ENCODE peak calls at places on chromosomes 13 and 19, in ten cellular contexts. L is BJ, S is NB4, N is astrocyte of the cerebellum, R is mucosa of descending colon, E is AG10803, P is IMR-90, A is endothelial cell, V is fibroblast of lung, C is cardiac fibroblast. B is an unnamed sample.

GRCh38 chr13:46552888-46553520 is at the start of gene LRCH1:
- DNase-seq in L (no peak), A (peak), S (peak), N (peak), C (peak), R (peak), P (peak), E (peak), V (peak), B (peak)

GRCh38 chr13:23871616-23872220 is 17.5 kb downstream of the MIPEP start:
- DNase-seq in E (peak), N (peak), S (peak), A (no peak), L (no peak), V (peak), P (peak), R (no peak), C (peak), B (no peak)

GRCh38 chr19:18606281-18607221 is at the start of gene CRLF1:
- DNase-seq in S (no peak), E (no peak), L (no peak), A (no peak), C (no peak), V (no peak), R (no peak), N (no peak), P (no peak), B (no peak)

GRCh38 chr19:4449826-4450075 is 7.8 kb downstream of the UBXN6 start:
- DNase-seq in R (no peak), N (no peak), A (no peak), P (no peak), C (no peak), E (no peak), V (no peak), S (no peak), L (no peak), B (no peak)

GRCh38 chr13:74443623-74444022 is 309.4 kb upstream of the KLF12 start:
- DNase-seq in V (peak), P (peak), A (no peak), L (peak), S (no peak), N (peak), R (no peak), C (peak), E (peak), B (no peak)

GRCh38 chr13:103640617-103641016 is 574.4 kb upstream of the SLC10A2 start:
- DNase-seq in P (no peak), R (no peak), S (no peak), N (no peak), A (no peak), V (no peak), C (no peak), L (no peak), E (no peak), B (no peak)

GRCh38 chr13:20960663-20961309 is 58.2 kb upstream of the XPO4 start:
- DNase-seq in R (no peak), P (no peak), E (no peak), A (no peak), V (no peak), C (no peak), L (no peak), S (peak), N (no peak), B (no peak)

GRCh38 chr19:6126335-6126974 is 9.0 kb upstream of the ACSBG2 start:
- DNase-seq in N (peak), P (peak), L (no peak), S (peak), V (peak), C (peak), A (no peak), E (peak), R (no peak), B (no peak)

GRCh38 chr19:17076539-17076919 is 952 bp downstream of the MYO9B start:
- DNase-seq in C (no peak), P (no peak), L (no peak), A (peak), E (peak), S (peak), N (no peak), V (no peak), R (no peak), B (no peak)

GRCh38 chr13:84400711-84401110 is 518.4 kb upstream of the SLITRK1 start:
- DNase-seq in P (peak), N (peak), S (no peak), V (peak), E (peak), A (no peak), L (peak), C (peak), R (no peak), B (no peak)

GRCh38 chr13:93875527-93875926 is 604.0 kb downstream of the DCT start:
- DNase-seq in N (peak), S (no peak), A (no peak), V (peak), L (no peak), E (peak), R (no peak), C (peak), P (peak), B (no peak)

GRCh38 chr13:97971519-97971918 is 18.0 kb downstream of the IPO5 start:
- DNase-seq in S (no peak), N (no peak), L (no peak), A (no peak), P (no peak), C (no peak), E (no peak), V (no peak), R (no peak), B (no peak)

GRCh38 chr19:46426035-46426505 is 2.7 kb downstream of the PNMA8C start:
- DNase-seq in S (no peak), C (no peak), V (peak), N (no peak), L (no peak), E (no peak), A (no peak), P (no peak), R (no peak), B (peak)

GRCh38 chr13:110509971-110510786 is 51.3 kb downstream of the RAB20 start:
- DNase-seq in A (no peak), C (no peak), L (no peak), P (peak), E (peak), V (no peak), S (peak), N (no peak), R (peak), B (no peak)

GRCh38 chr13:73603646-73604045 is 530.6 kb downstream of the KLF12 start:
- DNase-seq in N (no peak), P (no peak), A (no peak), R (no peak), V (no peak), S (no peak), E (no peak), C (no peak), L (no peak), B (no peak)

GRCh38 chr19:43636121-43636683 is 3.4 kb downstream of the CADM4 start:
- DNase-seq in P (no peak), C (no peak), R (no peak), S (no peak), N (no peak), L (no peak), E (no peak), V (peak), A (no peak), B (no peak)

GRCh38 chr19:5086725-5087439 is 118.0 kb downstream of the KDM4B start:
- DNase-seq in R (no peak), S (no peak), P (no peak), V (no peak), N (no peak), A (no peak), E (no peak), C (no peak), L (no peak), B (peak)

GRCh38 chr19:13842294-13843103 is 34.4 kb upstream of the NANOS3 start:
- DNase-seq in L (no peak), V (peak), R (peak), C (peak), S (peak), E (peak), A (peak), N (no peak), P (peak), B (peak)

GRCh38 chr13:19267746-19268145 is 86.1 kb upstream of the TUBA3C start:
- DNase-seq in P (no peak), L (no peak), V (no peak), S (no peak), R (no peak), N (no peak), E (no peak), C (no peak), A (no peak), B (no peak)

GRCh38 chr19:41479757-41480191 is 36.8 kb downstream of the ERICH4 start:
- DNase-seq in R (no peak), V (no peak), P (no peak), S (peak), L (no peak), C (peak), N (no peak), E (no peak), A (no peak), B (no peak)

GRCh38 chr13:44815507-44816074 is 173.7 kb downstream of the NUFIP1 start:
- DNase-seq in L (peak), E (peak), R (no peak), C (peak), S (peak), A (no peak), P (peak), N (peak), V (peak), B (no peak)

GRCh38 chr13:50672025-50672424 is 171.5 kb downstream of the DLEU7 start:
- DNase-seq in N (no peak), L (no peak), P (no peak), V (no peak), R (no peak), S (peak), C (no peak), E (peak), A (no peak), B (no peak)

GRCh38 chr13:100808330-100808729 is 133.7 kb upstream of the TMTC4 start:
- DNase-seq in R (no peak), V (no peak), S (no peak), L (no peak), C (no peak), E (no peak), P (no peak), N (no peak), A (no peak), B (no peak)

GRCh38 chr13:34867590-34867989 is 74.5 kb upstream of the NBEA start:
- DNase-seq in L (no peak), V (peak), P (peak), N (peak), S (no peak), A (no peak), E (peak), R (no peak), C (peak), B (no peak)

GRCh38 chr19:5028229-5028886 is 59.4 kb downstream of the KDM4B start:
- DNase-seq in R (no peak), L (no peak), P (no peak), A (no peak), C (no peak), V (no peak), E (no peak), N (no peak), S (no peak), B (no peak)

GRCh38 chr19:46607441-46607841 is 6.3 kb downstream of the CALM3 start:
- DNase-seq in N (no peak), R (no peak), V (no peak), S (peak), P (no peak), C (no peak), L (no peak), E (no peak), A (no peak), B (no peak)

GRCh38 chr19:17334414-17335409 is at the start of gene ANO8:
- DNase-seq in N (peak), A (peak), C (peak), P (peak), R (peak), L (peak), E (peak), S (peak), V (peak), B (peak)

GRCh38 chr13:110348309-110348625 is 41.2 kb downstream of the COL4A2 start:
- DNase-seq in L (no peak), V (no peak), C (no peak), E (no peak), P (no peak), A (no peak), R (no peak), S (no peak), N (no peak), B (no peak)

GRCh38 chr19:27776020-27776419 is 1436.9 kb downstream of the UQCRFS1 start:
- DNase-seq in S (peak), L (no peak), P (peak), V (peak), C (peak), R (no peak), N (no peak), A (no peak), E (peak), B (peak)

GRCh38 chr13:40064154-40064713 is 408.8 kb downstream of the COG6 start:
- DNase-seq in L (no peak), C (no peak), N (no peak), A (no peak), V (no peak), S (no peak), E (peak), R (no peak), P (no peak), B (no peak)

GRCh38 chr19:12880551-12881171 is 588 bp downstream of the DNASE2 start:
- DNase-seq in R (peak), E (no peak), V (peak), S (peak), C (peak), A (peak), P (peak), N (no peak), L (no peak), B (peak)

GRCh38 chr19:16330811-16331690 is 6.4 kb downstream of the KLF2 start:
- DNase-seq in S (no peak), E (no peak), A (no peak), L (no peak), V (no peak), R (no peak), P (no peak), C (no peak), N (no peak), B (no peak)

GRCh38 chr19:53172892-53173291 is 14.0 kb upstream of the ZNF347 start:
- DNase-seq in E (no peak), S (no peak), V (peak), A (no peak), P (peak), L (no peak), R (no peak), N (no peak), C (peak), B (no peak)

GRCh38 chr13:114004416-114005205 is 30.7 kb upstream of the C13orf46 start:
- DNase-seq in P (peak), C (peak), E (no peak), A (no peak), S (no peak), R (peak), V (peak), L (no peak), N (no peak), B (no peak)

GRCh38 chr13:107866007-107866665 is 349.2 kb downstream of the LIG4 start:
- DNase-seq in R (peak), S (no peak), P (peak), N (no peak), L (no peak), A (peak), V (peak), E (peak), C (peak), B (peak)

GRCh38 chr13:71079638-71080037 is 787.4 kb downstream of the DACH1 start:
- DNase-seq in R (no peak), N (peak), S (no peak), A (no peak), C (no peak), P (no peak), E (no peak), L (no peak), V (peak), B (no peak)

GRCh38 chr19:679418-680286 is 3.5 kb downstream of the FSTL3 start:
- DNase-seq in P (peak), C (peak), A (peak), R (peak), L (no peak), V (peak), S (peak), N (peak), E (peak), B (peak)

GRCh38 chr19:678791-679388 is 2.7 kb downstream of the FSTL3 start:
- DNase-seq in C (no peak), R (no peak), L (no peak), S (no peak), P (no peak), N (no peak), A (no peak), V (no peak), E (no peak), B (peak)

GRCh38 chr19:681638-682037 is 5.4 kb downstream of the FSTL3 start:
- DNase-seq in E (no peak), N (no peak), L (no peak), V (no peak), C (no peak), P (no peak), A (no peak), S (peak), R (no peak), B (no peak)

GRCh38 chr19:681029-681626 is 4.9 kb downstream of the FSTL3 start:
- DNase-seq in P (no peak), L (no peak), R (peak), C (peak), A (peak), E (no peak), V (no peak), S (no peak), N (no peak), B (peak)

GRCh38 chr19:680287-681028 is 4.3 kb downstream of the FSTL3 start:
- DNase-seq in C (peak), V (peak), R (peak), L (peak), E (peak), P (peak), A (peak), S (peak), N (peak), B (peak)
- TF ChIP-seq CTCF in C (no peak), V (peak), R (peak), L (peak), E (peak), P (peak), A (no peak), S (peak), N (no peak), B (peak)

GRCh38 chr19:48444129-48444932 is 1.5 kb upstream of the GRWD1 start:
- DNase-seq in V (no peak), R (no peak), L (no peak), N (no peak), A (no peak), C (no peak), P (no peak), E (no peak), S (peak), B (peak)

GRCh38 chr19:48444933-48445194 is 919 bp upstream of the GRWD1 start:
- DNase-seq in R (no peak), N (no peak), S (no peak), E (no peak), V (no peak), A (no peak), C (peak), P (no peak), L (no peak), B (no peak)

GRCh38 chr19:48445606-48446481 is at the start of gene GRWD1:
- DNase-seq in P (peak), N (peak), L (peak), A (peak), R (peak), C (peak), V (peak), E (peak), S (peak), B (peak)

GRCh38 chr19:48446579-48446978 is 796 bp downstream of the GRWD1 start:
- DNase-seq in N (no peak), C (no peak), P (no peak), A (no peak), E (no peak), R (no peak), V (no peak), L (no peak), S (no peak), B (no peak)

GRCh38 chr19:48445256-48445605 is 552 bp upstream of the GRWD1 start:
- DNase-seq in E (peak), P (peak), V (peak), L (peak), N (peak), R (no peak), C (peak), A (peak), S (peak), B (no peak)
- TF ChIP-seq CTCF in E (peak), P (peak), V (peak), L (peak), N (peak), R (no peak), C (peak), A (no peak), S (peak), B (peak)

GRCh38 chr19:50344661-50345318 is 15.6 kb upstream of the KCNC3 start:
- DNase-seq in A (no peak), P (no peak), V (no peak), L (no peak), S (peak), C (no peak), R (no peak), N (no peak), E (no peak), B (no peak)

GRCh38 chr19:50352242-50352641 is 13.2 kb downstream of the NAPSA start:
- DNase-seq in E (no peak), R (no peak), N (no peak), S (no peak), C (no peak), L (no peak), P (no peak), V (no peak), A (no peak), B (no peak)

DNA sequence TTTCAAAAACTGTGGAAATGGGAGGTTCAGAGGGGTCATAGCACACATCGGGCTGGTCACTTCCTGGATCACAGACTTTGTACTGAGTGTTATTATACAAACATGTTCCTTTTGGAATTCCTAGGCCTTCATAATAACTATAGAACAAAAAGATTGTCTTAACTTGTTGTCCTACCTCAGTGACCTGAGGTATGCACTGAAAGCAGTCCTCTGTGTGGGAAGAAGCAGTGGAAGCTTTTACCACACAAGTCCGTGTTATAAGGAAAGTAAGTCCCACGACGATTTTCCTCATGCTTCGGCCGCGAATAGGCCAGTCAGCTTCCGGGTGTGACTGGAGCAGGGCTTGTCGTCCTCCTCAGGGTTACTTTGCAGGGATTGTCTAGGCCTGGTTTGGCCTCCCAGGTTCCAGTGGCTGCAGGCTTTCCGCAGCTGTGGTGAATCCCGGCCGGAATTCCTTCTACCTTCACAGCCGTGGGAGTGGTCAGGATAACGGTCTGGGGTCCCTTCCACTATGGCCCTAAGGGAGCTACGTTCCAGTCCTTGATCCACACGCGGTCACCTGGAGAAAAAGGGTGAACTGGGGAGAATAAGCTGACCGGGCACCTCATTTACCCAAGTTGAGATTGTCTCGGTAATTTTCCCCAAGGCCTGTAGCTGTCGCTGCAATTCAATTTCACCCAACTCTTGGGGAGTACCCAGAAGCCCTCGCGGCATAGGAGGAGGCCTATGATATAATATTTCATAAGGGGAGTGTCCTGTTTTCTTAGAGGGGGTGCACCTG is 16.0 kb downstream of the NAPSA start:
- DNase-seq in N (no peak), P (no peak), S (no peak), L (no peak), C (no peak), R (no peak), V (no peak), E (no peak), A (no peak), B (no peak)
- TF ChIP-seq CTCF in N (no peak), P (no peak), S (no peak), L (no peak), C (no peak), R (no peak), V (no peak), E (no peak), A (no peak), B (no peak)

DNA sequence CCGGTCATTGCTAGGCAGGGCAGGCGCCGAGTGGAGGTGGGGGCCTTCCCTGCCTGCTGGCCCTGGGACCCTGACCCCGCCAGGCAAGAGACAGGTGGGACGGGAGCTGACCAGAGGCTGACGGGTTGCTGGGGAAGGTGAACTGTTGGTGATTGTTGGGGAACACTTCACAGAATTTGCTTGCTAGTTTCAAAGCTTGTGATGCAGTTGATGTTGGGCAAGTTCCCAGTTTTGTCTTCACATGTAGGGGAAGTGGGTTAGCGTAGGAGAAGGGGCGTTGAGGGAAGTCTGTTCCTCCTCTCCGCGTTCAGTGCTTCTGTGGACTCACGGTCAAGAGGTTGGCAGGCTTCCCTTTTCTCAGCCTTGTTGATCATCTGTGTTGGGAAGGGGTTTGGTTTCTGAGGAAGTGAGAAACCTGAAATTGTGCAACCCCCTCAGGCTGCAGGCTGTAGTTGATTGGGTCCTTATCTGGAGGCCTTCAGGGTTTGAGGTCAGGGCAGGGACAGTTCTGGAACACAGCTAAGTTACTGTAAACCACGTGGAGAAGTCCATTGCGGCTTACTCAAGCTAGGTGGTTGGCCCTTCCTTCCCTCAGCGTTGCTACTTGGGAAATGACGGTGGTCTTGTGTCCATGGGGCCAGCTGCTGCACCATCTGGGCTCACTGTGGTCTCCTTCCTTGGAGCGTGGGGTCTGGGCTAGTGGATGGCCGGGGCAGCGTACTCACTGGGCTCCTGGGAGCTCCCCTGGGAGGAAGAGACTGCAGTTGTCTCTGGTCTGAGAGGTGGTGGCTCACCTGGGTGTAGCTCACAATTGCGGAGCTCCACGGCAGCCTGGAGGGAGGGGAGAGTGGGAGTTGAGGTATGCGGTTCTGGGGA is 7.5 kb downstream of the RPS9 start:
- DNase-seq in E (peak), V (peak), N (peak), S (peak), P (peak), L (no peak), C (peak), R (peak), A (no peak), B (peak)
- TF ChIP-seq CTCF in E (no peak), V (no peak), N (no peak), S (no peak), P (no peak), L (no peak), C (no peak), R (no peak), A (no peak), B (no peak)

B was measured in upper lobe of left lung.